ENCODE peak calls at places on chromosomes 5 and 9, in nine cellular contexts. X is upper lobe of left lung; G is head of caudate nucleus; P is activated CD4-positive, alpha-beta memory T cell treated with anti-CD3 and anti-CD28 coated beads for 36 hours; H is H9; I is iris pigment epithelial cell; C is NCI-H2029 treated with DMSO at 0.1 percent for 48 hours; W is NT2/D1; O is activated CD8-positive, alpha-beta memory T cell treated with anti-CD3 and anti-CD28 coated beads, Interleukin-2, amount 50 U/mL, for 48 hours. K is an unnamed sample.

GRCh38 chr5:173201636-173202265 is 33.3 kb downstream of the NKX2-5 start:
- DNase-seq in H (no peak), C (no peak), X (no peak), P (no peak), W (no peak), O (no peak), G (no peak), I (peak), K (peak)

GRCh38 chr5:1792842-1793266 is 6.8 kb downstream of the MRPL36 start:
- DNase-seq in G (no peak), W (no peak), H (no peak), P (peak), O (peak), C (no peak), X (no peak), I (peak), K (no peak)

GRCh38 chr5:76475936-76476335 is 72.9 kb downstream of the IQGAP2 start:
- DNase-seq in C (no peak), G (no peak), I (no peak), W (no peak), X (no peak), O (no peak), P (no peak), H (no peak), K (no peak)

GRCh38 chr9:71796368-71796767 is 28.1 kb upstream of the CEMIP2 start:
- DNase-seq in W (no peak), O (no peak), G (no peak), X (no peak), I (no peak), C (no peak), H (no peak), P (peak), K (no peak)

GRCh38 chr9:93107151-93107824 is 11.3 kb downstream of the CARD19 start:
- DNase-seq in P (no peak), C (no peak), G (no peak), O (no peak), X (peak), H (no peak), W (no peak), I (no peak), K (no peak)

GRCh38 chr5:179403426-179404147 is 58.3 kb upstream of the ADAMTS2 start:
- DNase-seq in P (no peak), C (no peak), O (no peak), I (no peak), W (no peak), G (no peak), H (peak), X (no peak), K (no peak)

GRCh38 chr9:128992995-128993394 is 35.1 kb downstream of the SH3GLB2 start:
- DNase-seq in X (no peak), H (peak), C (no peak), W (no peak), G (peak), O (no peak), P (no peak), I (no peak), K (no peak)

GRCh38 chr9:136762915-136763648 is 1.2 kb downstream of the LCN15 start:
- DNase-seq in W (peak), X (peak), C (no peak), P (peak), O (peak), G (no peak), H (peak), I (no peak), K (no peak)

GRCh38 chr9:6215562-6215961 is at the start of gene IL33:
- DNase-seq in W (no peak), I (peak), O (no peak), C (no peak), P (no peak), X (no peak), H (no peak), G (no peak), K (no peak)

GRCh38 chr9:84024041-84024575 is 43.5 kb downstream of the RMI1 start:
- DNase-seq in W (no peak), X (no peak), I (no peak), G (no peak), P (no peak), C (no peak), H (no peak), O (no peak), K (no peak)

GRCh38 chr9:107007361-107007760 is 144.4 kb downstream of the ZNF462 start:
- DNase-seq in O (no peak), W (no peak), I (no peak), X (no peak), H (no peak), G (no peak), P (no peak), C (no peak), K (no peak)

GRCh38 chr5:65150599-65150998 is 331.1 kb downstream of the ADAMTS6 start:
- DNase-seq in P (no peak), X (no peak), W (no peak), O (no peak), H (no peak), G (no peak), I (no peak), C (no peak), K (no peak)

GRCh38 chr9:122036988-122037387 is 56.1 kb downstream of the TTLL11 start:
- DNase-seq in G (no peak), H (no peak), W (no peak), X (no peak), P (no peak), I (peak), O (no peak), C (no peak), K (no peak)

GRCh38 chr5:8908055-8908683 is 637.7 kb downstream of the SEMA5A start:
- DNase-seq in G (no peak), P (peak), I (peak), H (peak), C (no peak), X (no peak), O (peak), W (peak), K (peak)

GRCh38 chr5:96610747-96611146 is 51.4 kb upstream of the CAST start:
- DNase-seq in X (no peak), W (no peak), H (no peak), G (no peak), C (no peak), O (no peak), I (no peak), P (no peak), K (no peak)

GRCh38 chr9:123335227-123335985 is 20.6 kb upstream of the CRB2 start:
- DNase-seq in C (no peak), H (no peak), O (no peak), X (peak), W (peak), G (peak), I (peak), P (no peak), K (no peak)

GRCh38 chr9:96378187-96378586 is 5.3 kb downstream of the SLC35D2 start:
- DNase-seq in O (no peak), P (no peak), G (no peak), W (no peak), C (no peak), I (no peak), H (no peak), X (no peak), K (no peak)